ENCODE peak calls at places on chromosomes 11 and 22, in nine cellular contexts. R, G, I, E, X, Y, J, F and B are unnamed samples.

GRCh38 chr11:69357458-69358397 is 63.8 kb downstream of the MYEOV start:
- DNase-seq in R (peak; percentile 11), G (peak; percentile 33), I (no peak), E (no peak), X (no peak), Y (no peak), J (no peak), F (no peak), B (no peak)

GRCh38 chr22:20080776-20081654 is 974 bp downstream of the DGCR8 start:
- DNase-seq in R (peak; percentile 38), G (no peak), I (no peak), E (no peak), X (peak; percentile 78), Y (no peak), J (no peak), F (peak; percentile 63), B (no peak)

GRCh38 chr11:68373810-68374501 is 61.6 kb downstream of the LRP5 start:
- DNase-seq in R (peak; percentile 65), G (no peak), I (no peak), E (peak; percentile 53), X (peak; percentile 59), Y (no peak), J (no peak), F (peak; percentile 50), B (no peak)

GRCh38 chr11:10659339-10660216 is 34.0 kb downstream of the IRAG1 start:
- DNase-seq in R (no peak), G (no peak), I (peak; percentile 92), E (peak; percentile 50), X (peak; percentile 93), Y (peak; percentile 96), J (peak; percentile 88), F (peak; percentile 90), B (no peak)

GRCh38 chr11:125425601-125426000 is 70.5 kb downstream of the FEZ1 start:
- DNase-seq in R (no peak), G (no peak), I (no peak), E (peak; percentile 79), X (no peak), Y (no peak), J (no peak), F (no peak), B (no peak)

GRCh38 chr22:30332551-30332950 is 5.8 kb upstream of the TBC1D10A start:
- DNase-seq in R (no peak), G (no peak), I (no peak), E (no peak), X (no peak), Y (no peak), J (no peak), F (no peak), B (no peak)

GRCh38 chr11:117733311-117733710 is 63.7 kb downstream of the DSCAML1 start:
- DNase-seq in R (no peak), G (no peak), I (no peak), E (no peak), X (no peak), Y (no peak), J (no peak), F (no peak), B (no peak)

GRCh38 chr22:20436309-20437252 is 1.0 kb downstream of the SCARF2 start:
- DNase-seq in R (no peak), G (peak; percentile 72), I (no peak), E (no peak), X (peak; percentile 86), Y (no peak), J (peak; percentile 73), F (peak; percentile 20), B (no peak)

GRCh38 chr11:70775386-70775785 is 377.1 kb downstream of the CTTN start:
- DNase-seq in R (no peak), G (no peak), I (no peak), E (no peak), X (no peak), Y (no peak), J (no peak), F (no peak), B (no peak)

GRCh38 chr11:72085836-72086475 is 5.3 kb downstream of the LRRC51 start:
- DNase-seq in R (no peak), G (no peak), I (no peak), E (no peak), X (no peak), Y (no peak), J (no peak), F (no peak), B (no peak)

GRCh38 chr11:119342023-119342300 is 1.3 kb upstream of the C1QTNF5 start:
- DNase-seq in R (no peak), G (no peak), I (no peak), E (no peak), X (no peak), Y (no peak), J (no peak), F (no peak), B (no peak)

GRCh38 chr11:119341222-119342022 is 739 bp upstream of the C1QTNF5 start:
- DNase-seq in R (no peak), G (no peak), I (no peak), E (no peak), X (no peak), Y (no peak), J (no peak), F (no peak), B (no peak)

GRCh38 chr11:119344291-119345010 is 2.1 kb downstream of the MFRP start:
- DNase-seq in R (no peak), G (no peak), I (no peak), E (no peak), X (no peak), Y (no peak), J (no peak), F (no peak), B (no peak)

GRCh38 chr11:119343726-119344125 is 2.8 kb downstream of the MFRP start:
- DNase-seq in R (no peak), G (no peak), I (no peak), E (no peak), X (no peak), Y (no peak), J (no peak), F (no peak), B (no peak)

DNA sequence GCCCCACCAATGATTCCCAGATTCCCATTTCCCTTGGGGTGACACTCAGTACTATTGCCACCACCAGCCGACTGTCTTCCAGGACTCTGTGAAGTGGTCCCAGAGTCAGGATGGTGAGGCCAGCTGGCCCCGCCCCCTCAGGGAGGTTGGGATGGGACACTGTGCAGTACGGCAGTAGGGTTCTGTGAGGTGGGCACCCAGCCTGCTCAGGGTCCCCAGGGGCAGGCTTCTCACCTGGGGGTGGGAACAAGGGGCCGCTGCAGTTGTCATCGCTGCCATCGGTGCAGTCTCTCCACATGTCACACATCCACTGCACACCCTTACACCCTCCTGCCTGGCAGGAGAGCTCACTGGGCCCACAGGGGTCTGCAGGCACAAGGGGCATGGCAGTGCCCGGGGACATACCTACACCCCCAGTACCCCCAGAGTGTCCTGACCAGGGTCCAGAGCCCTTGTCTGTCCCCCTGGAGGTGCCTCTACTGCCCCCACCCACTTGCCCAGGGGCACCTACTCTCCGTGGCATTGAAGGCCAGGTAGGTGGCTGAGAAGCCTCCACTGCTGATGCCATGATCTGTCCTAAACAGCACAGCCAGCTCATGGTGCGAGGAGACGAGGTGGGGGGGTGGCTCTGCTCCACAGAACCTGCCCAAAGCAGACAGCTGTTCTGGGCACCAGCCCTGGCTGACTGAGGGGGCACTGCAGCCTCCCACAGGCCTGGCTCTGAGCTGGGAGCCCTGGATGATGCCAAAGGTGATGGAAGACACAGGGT is 1.9 kb upstream of the C1QTNF5 start:
- DNase-seq in R (no peak), G (no peak), I (no peak), E (no peak), X (no peak), Y (no peak), J (no peak), F (no peak), B (no peak)
- H3K27me3 ChIP-seq in R (peaks cover 18% of the 10 kb centered on the region), G (peaks cover 44% of the 10 kb centered on the region), I (peaks cover 12% of the 10 kb centered on the region), E (peaks cover 4% of the 10 kb centered on the region), X (peaks cover 5% of the 10 kb centered on the region), Y (no peaks in the 10 kb centered on the region), J (peaks cover 19% of the 10 kb centered on the region), F (no peaks in the 10 kb centered on the region), B (peaks cover 45% of the 10 kb centered on the region)

GRCh38 chr22:49933236-49933921 is 14.9 kb downstream of the CRELD2 start:
- DNase-seq in R (no peak), G (no peak), I (no peak), E (peak; percentile 83), X (no peak), Y (no peak), J (peak; percentile 94), F (no peak), B (no peak)
- H3K4me3 ChIP-seq in R (no peak overlapping the region), G (no peak overlapping the region), I (no peak overlapping the region), E (peak overlapping the region; percentile 73), X (peak overlapping the region; percentile 81), Y (no peak overlapping the region), J (no peak overlapping the region), F (no peak overlapping the region), B (no peak overlapping the region)

DNA sequence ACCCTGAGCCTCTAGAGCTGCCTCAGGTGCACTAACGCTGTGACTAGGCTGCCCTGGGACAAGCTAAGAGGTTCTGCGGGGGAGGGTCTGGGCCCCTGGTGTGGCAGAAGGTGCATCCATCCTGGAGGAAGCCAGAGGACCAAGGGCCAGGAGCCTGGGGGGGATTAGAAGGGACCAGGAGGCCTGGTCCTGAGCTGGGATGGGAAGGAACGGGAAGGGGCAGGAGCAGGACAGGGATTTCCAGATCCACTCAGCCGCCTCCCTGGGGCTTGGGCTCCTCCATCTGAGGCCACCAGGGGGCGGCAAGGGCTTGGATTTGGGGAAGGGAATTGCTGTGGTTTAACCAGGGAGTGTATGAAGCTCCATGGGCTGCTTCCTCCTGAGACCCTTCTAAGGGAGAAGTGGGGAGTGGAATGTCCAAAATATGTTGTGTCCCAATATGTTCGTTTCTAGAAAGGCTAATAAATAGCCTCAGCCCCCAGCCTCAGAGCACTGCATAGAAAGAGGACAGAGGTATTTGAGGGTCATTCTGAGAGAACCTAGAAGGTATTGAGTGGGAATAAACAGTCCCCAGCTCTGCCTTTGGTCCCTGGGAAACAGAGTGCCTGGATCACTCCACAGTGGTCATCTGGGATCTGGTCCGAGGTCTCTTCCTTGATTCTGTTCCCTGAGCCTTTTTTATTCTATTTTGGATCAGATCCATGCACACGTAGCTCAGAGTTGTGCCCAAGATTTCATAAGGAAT is 17.4 kb upstream of the PRAME start:
- DNase-seq in R (peak; percentile 39), G (peak; percentile 86), I (no peak), E (peak; percentile 43), X (peak; percentile 61), Y (peak; percentile 29), J (no peak), F (peak; percentile 31), B (no peak)
- H3K27me3 ChIP-seq in R (no peaks in the 10 kb centered on the region), G (peaks cover 49% of the 10 kb centered on the region), I (peaks cover 1% of the 10 kb centered on the region), E (peaks cover 5% of the 10 kb centered on the region), X (peaks cover 38% of the 10 kb centered on the region), Y (no peaks in the 10 kb centered on the region), J (no peaks in the 10 kb centered on the region), F (peaks cover 10% of the 10 kb centered on the region), B (no peaks in the 10 kb centered on the region)

DNA sequence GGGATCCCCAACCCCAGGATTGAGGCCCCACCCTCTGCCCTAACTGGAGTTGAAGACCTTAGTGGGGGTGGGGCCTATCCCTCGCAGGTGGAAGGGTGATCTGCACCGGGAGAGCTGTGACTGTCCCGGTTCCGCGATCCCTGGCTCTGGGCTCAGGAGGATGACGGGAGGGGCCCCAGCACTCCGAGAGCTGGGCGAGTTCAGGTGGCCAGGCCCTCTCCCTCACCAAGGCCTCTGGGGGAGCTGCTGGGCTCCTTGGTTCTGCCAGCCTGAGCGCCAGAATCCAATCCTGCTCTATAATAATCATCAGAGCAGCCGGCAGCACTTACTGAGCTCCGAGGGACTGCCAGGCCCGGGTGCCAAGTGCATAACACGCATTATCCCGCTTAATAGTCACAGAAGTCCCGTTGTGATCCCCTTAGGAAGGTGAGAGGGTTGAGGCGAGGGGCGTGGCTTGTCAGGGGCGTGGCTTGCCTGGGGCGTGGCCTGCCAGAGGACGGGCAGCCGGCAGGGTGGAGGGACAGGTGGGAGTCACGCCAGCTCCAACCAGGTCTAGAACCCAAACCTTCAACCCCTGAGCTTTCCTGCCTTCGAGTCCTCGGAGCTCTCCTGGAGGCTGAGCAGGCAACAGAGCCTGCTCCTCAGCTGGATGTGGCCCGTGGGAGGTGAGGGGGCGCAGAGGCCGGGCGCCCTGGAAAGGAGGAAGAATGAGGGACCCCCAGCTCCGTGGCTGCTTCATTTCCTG is 7.2 kb upstream of the SYT7 start:
- DNase-seq in R (peak; percentile 90), G (peak; percentile 99), I (no peak), E (peak; percentile 62), X (peak; percentile 21), Y (peak; percentile 46), J (peak; percentile 81), F (peak; percentile 22), B (peak; percentile 55)
- H3K4me3 ChIP-seq in R (peak overlapping the region; percentile 52), G (peak overlapping the region; percentile 40), I (peak overlapping the region; percentile 39), E (peak overlapping the region; percentile 72), X (peak overlapping the region; percentile 64), Y (peak overlapping the region; percentile 66), J (peak overlapping the region; percentile 47), F (no peak overlapping the region), B (peak overlapping the region; percentile 65)